ENCODE peak calls at places on chromosomes 7 and 10, in five cellular contexts. Y is endothelial cell of umbilical vein, B is GM23338, P is HepG2, S is H1. L is an unnamed sample.

GRCh38 chr10:13271552-13272163 is 28.2 kb downstream of the PHYH start:
- DNase-seq in B (peak), S (peak), Y (peak), P (peak), L (no peak)

GRCh38 chr7:131015131-131015954 is 281.3 kb upstream of the KLF14 start:
- DNase-seq in S (no peak), B (no peak), P (peak), Y (peak), L (no peak)

GRCh38 chr10:88858493-88858892 is 6.8 kb upstream of the ANKRD22 start:
- DNase-seq in Y (no peak), B (no peak), P (no peak), S (no peak), L (no peak)

GRCh38 chr10:6321880-6322279 is 119.1 kb downstream of the PFKFB3 start:
- DNase-seq in Y (no peak), P (no peak), S (no peak), B (no peak), L (no peak)

GRCh38 chr10:133347636-133348517 is 704 bp downstream of the PRAP1 start:
- DNase-seq in P (peak), B (no peak), Y (no peak), S (no peak), L (no peak)

GRCh38 chr7:110204527-110204926 is 886.4 kb upstream of the LRRN3 start:
- DNase-seq in B (peak), Y (no peak), S (peak), P (no peak), L (no peak)

GRCh38 chr7:20220824-20221547 is 3.8 kb upstream of the MACC1 start:
- DNase-seq in S (no peak), Y (no peak), P (no peak), B (no peak), L (no peak)

GRCh38 chr7:49670991-49671390 is 102.4 kb upstream of the VWC2 start:
- DNase-seq in B (no peak), S (no peak), P (no peak), Y (no peak), L (no peak)

GRCh38 chr7:141097430-141097829 is 23.6 kb downstream of the TMEM178B start:
- DNase-seq in P (no peak), Y (no peak), B (peak), S (no peak), L (no peak)

GRCh38 chr10:50937230-50937907 is 51.9 kb upstream of the A1CF start:
- DNase-seq in B (peak), Y (peak), S (no peak), P (peak), L (no peak)

GRCh38 chr10:93461807-93462178 is 20.3 kb downstream of the MYOF start:
- DNase-seq in P (no peak), B (no peak), S (no peak), Y (peak), L (no peak)

GRCh38 chr7:128867842-128868623 is 5.4 kb downstream of the ATP6V1F start:
- DNase-seq in Y (no peak), B (peak), S (no peak), P (no peak), L (no peak)

GRCh38 chr10:97426776-97427570 is 982 bp downstream of the PGAM1 start:
- DNase-seq in Y (peak), B (peak), P (no peak), S (no peak), L (no peak)

GRCh38 chr7:87148332-87148955 is 3.8 kb upstream of the DMTF1 start:
- DNase-seq in B (peak), S (no peak), P (no peak), Y (peak), L (no peak)

GRCh38 chr7:18426564-18427226 is 68.9 kb upstream of the HDAC9 start:
- DNase-seq in Y (peak), S (no peak), P (no peak), B (no peak), L (peak)

GRCh38 chr7:64182036-64182790 is 24.8 kb upstream of the ZNF735 start:
- DNase-seq in P (no peak), Y (no peak), B (no peak), S (no peak), L (no peak)

GRCh38 chr10:12020574-12020973 is 22.0 kb downstream of the UPF2 start:
- DNase-seq in S (no peak), Y (no peak), B (no peak), P (no peak), L (no peak)

GRCh38 chr7:148394582-148394981 is 196.0 kb upstream of the C7orf33 start:
- DNase-seq in P (no peak), B (peak), Y (no peak), S (no peak), L (no peak)

DNA sequence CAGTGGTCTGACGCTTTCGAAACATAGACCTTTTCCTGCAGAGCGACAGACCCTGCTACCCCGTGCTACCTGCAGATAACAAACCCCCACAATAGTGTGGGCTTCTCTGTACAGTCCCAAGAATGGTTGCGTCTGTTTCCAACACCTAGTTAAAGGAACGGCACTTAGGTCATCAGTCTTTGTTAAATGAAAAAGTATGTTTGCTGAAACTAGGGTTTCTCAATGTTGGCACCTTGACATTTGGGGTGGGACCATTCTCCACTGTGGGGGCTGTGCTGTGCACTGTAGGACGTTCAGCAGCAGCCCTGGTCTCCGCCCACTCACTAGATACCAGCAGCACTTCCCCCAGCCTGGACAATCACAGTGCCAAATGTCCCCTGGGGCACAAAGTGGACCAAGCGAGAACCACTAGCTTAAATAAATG is 13.7 kb downstream of the TECTB start:
- DNase-seq in B (no peak), S (no peak), P (peak), Y (no peak), L (no peak)
- TF ChIP-seq POLR2AphosphoS5 in B (no peak), S (no peak), P (peak), Y (no peak), L (no peak)

GRCh38 chr10:101228682-101229274 is 485 bp downstream of the LBX1 start:
- DNase-seq in S (no peak), Y (no peak), P (no peak), B (peak), L (no peak)
- TF ChIP-seq EZH2 in S (no peak), Y (peak), P (no peak), B (peak), L (no peak)

GRCh38 chr10:81116990-81117389 is 579.3 kb downstream of the SH2D4B start:
- DNase-seq in S (no peak), P (no peak), B (no peak), Y (no peak), L (no peak)
- TF ChIP-seq POLR2AphosphoS5 in S (no peak), P (no peak), B (no peak), Y (no peak), L (no peak)

GRCh38 chr10:111076191-111076681 is 593 bp upstream of the ADRA2A start:
- DNase-seq in B (peak), S (peak), P (no peak), Y (peak), L (no peak)

GRCh38 chr10:111078505-111079185 is 1.8 kb downstream of the ADRA2A start:
- DNase-seq in S (peak), Y (no peak), P (no peak), B (peak), L (no peak)

GRCh38 chr10:111079241-111079760 is 2.5 kb downstream of the ADRA2A start:
- DNase-seq in P (no peak), Y (no peak), B (peak), S (no peak), L (no peak)

GRCh38 chr10:111076682-111077661 is at the start of gene ADRA2A:
- DNase-seq in S (peak), Y (peak), B (peak), P (no peak), L (no peak)

DNA sequence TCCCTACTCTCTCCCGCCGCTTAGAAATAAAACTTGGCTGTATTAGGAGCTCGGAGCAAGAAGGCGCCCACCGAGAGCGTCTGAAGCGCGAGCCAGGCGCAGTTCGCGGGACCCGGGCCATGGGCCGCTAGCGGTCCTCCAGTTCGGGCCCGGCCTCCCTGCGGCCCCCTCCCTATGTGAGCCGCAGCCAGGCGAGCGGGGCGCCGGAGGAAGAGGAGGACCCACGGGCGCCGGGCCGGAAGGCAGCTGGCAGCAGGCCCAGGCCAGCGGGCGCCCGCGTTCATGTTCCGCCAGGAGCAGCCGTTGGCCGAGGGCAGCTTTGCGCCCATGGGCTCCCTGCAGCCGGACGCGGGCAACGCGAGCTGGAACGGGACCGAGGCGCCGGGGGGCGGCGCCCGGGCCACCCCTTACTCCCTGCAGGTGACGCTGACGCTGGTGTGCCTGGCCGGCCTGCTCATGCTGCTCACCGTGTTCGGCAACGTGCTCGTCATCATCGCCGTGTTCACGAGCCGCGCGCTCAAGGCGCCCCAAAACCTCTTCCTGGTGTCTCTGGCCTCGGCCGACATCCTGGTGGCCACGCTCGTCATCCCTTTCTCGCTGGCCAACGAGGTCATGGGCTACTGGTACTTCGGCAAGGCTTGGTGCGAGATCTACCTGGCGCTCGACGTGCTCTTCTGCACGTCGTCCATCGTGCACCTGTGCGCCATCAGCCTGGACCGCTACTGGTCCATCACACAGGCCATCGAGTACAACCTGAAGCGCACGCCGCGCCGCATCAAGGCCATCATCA is 1.1 kb downstream of the ADRA2A start:
- DNase-seq in B (peak), P (no peak), S (peak), Y (peak), L (no peak)
- TF ChIP-seq EZH2 in B (peak), P (no peak), S (no peak), Y (peak), L (no peak)